ENCODE peak calls at places on chromosomes 3 and 15, in ten cellular contexts. One of them, this sample, is unnamed.

GRCh38 chr3:80215191-80215590 is 447.4 kb upstream of the ROBO1 start:
- DNase-seq in caudate nucleus: no peak
- DNase-seq in NCI-H187 treated with DMSO at 0.1 percent for 48 hours: no peak
- DNase-seq in brain microvascular endothelial cell: no peak
- DNase-seq in stimulated activated CD4-positive, alpha-beta T cell treated with anti-CD3 and anti-CD28 coated beads, TNF-alpha, amount 100 ng/mL, for 1 hour: no peak
- DNase-seq in NCI-H2029 treated with DMSO at 0.1 percent for 48 hours: no peak
- DNase-seq in small intestine: no peak
- DNase-seq in tibial nerve: no peak
- DNase-seq in effector CD4-positive, alpha-beta T cell: no peak
- DNase-seq in WERI-Rb-1: no peak
- DNase-seq in this sample: no peak

GRCh38 chr3:125087768-125088391 is 32.1 kb upstream of the HEG1 start:
- DNase-seq in WERI-Rb-1: peak
- DNase-seq in caudate nucleus: no peak
- DNase-seq in effector CD4-positive, alpha-beta T cell: no peak
- DNase-seq in NCI-H187 treated with DMSO at 0.1 percent for 48 hours: no peak
- DNase-seq in NCI-H2029 treated with DMSO at 0.1 percent for 48 hours: no peak
- DNase-seq in small intestine: no peak
- DNase-seq in stimulated activated CD4-positive, alpha-beta T cell treated with anti-CD3 and anti-CD28 coated beads, TNF-alpha, amount 100 ng/mL, for 1 hour: no peak
- DNase-seq in brain microvascular endothelial cell: peak
- DNase-seq in tibial nerve: no peak
- DNase-seq in this sample: no peak

GRCh38 chr3:160331127-160331937 is 67.7 kb downstream of the IFT80 start:
- DNase-seq in stimulated activated CD4-positive, alpha-beta T cell treated with anti-CD3 and anti-CD28 coated beads, TNF-alpha, amount 100 ng/mL, for 1 hour: no peak
- DNase-seq in effector CD4-positive, alpha-beta T cell: no peak
- DNase-seq in WERI-Rb-1: no peak
- DNase-seq in NCI-H187 treated with DMSO at 0.1 percent for 48 hours: no peak
- DNase-seq in brain microvascular endothelial cell: peak
- DNase-seq in caudate nucleus: no peak
- DNase-seq in small intestine: no peak
- DNase-seq in tibial nerve: no peak
- DNase-seq in NCI-H2029 treated with DMSO at 0.1 percent for 48 hours: no peak
- DNase-seq in this sample: no peak

GRCh38 chr15:74443100-74443909 is 9.5 kb upstream of the SEMA7A start:
- DNase-seq in brain microvascular endothelial cell: no peak
- DNase-seq in WERI-Rb-1: no peak
- DNase-seq in stimulated activated CD4-positive, alpha-beta T cell treated with anti-CD3 and anti-CD28 coated beads, TNF-alpha, amount 100 ng/mL, for 1 hour: no peak
- DNase-seq in tibial nerve: no peak
- DNase-seq in NCI-H2029 treated with DMSO at 0.1 percent for 48 hours: no peak
- DNase-seq in small intestine: no peak
- DNase-seq in effector CD4-positive, alpha-beta T cell: no peak
- DNase-seq in NCI-H187 treated with DMSO at 0.1 percent for 48 hours: no peak
- DNase-seq in caudate nucleus: no peak
- DNase-seq in this sample: no peak

GRCh38 chr3:192642651-192643050 is 84.7 kb downstream of the FGF12 start:
- DNase-seq in brain microvascular endothelial cell: no peak
- DNase-seq in small intestine: no peak
- DNase-seq in stimulated activated CD4-positive, alpha-beta T cell treated with anti-CD3 and anti-CD28 coated beads, TNF-alpha, amount 100 ng/mL, for 1 hour: no peak
- DNase-seq in NCI-H187 treated with DMSO at 0.1 percent for 48 hours: no peak
- DNase-seq in effector CD4-positive, alpha-beta T cell: no peak
- DNase-seq in caudate nucleus: no peak
- DNase-seq in WERI-Rb-1: no peak
- DNase-seq in tibial nerve: no peak
- DNase-seq in NCI-H2029 treated with DMSO at 0.1 percent for 48 hours: no peak
- DNase-seq in this sample: no peak

GRCh38 chr3:32712506-32713055 is 27.6 kb downstream of the CNOT10 start:
- DNase-seq in small intestine: no peak
- DNase-seq in effector CD4-positive, alpha-beta T cell: no peak
- DNase-seq in caudate nucleus: no peak
- DNase-seq in NCI-H2029 treated with DMSO at 0.1 percent for 48 hours: no peak
- DNase-seq in tibial nerve: no peak
- DNase-seq in brain microvascular endothelial cell: no peak
- DNase-seq in stimulated activated CD4-positive, alpha-beta T cell treated with anti-CD3 and anti-CD28 coated beads, TNF-alpha, amount 100 ng/mL, for 1 hour: no peak
- DNase-seq in WERI-Rb-1: no peak
- DNase-seq in NCI-H187 treated with DMSO at 0.1 percent for 48 hours: no peak
- DNase-seq in this sample: no peak

GRCh38 chr3:38203690-38204089 is 38.4 kb downstream of the OXSR1 start:
- DNase-seq in tibial nerve: no peak
- DNase-seq in WERI-Rb-1: no peak
- DNase-seq in brain microvascular endothelial cell: no peak
- DNase-seq in NCI-H2029 treated with DMSO at 0.1 percent for 48 hours: no peak
- DNase-seq in caudate nucleus: no peak
- DNase-seq in stimulated activated CD4-positive, alpha-beta T cell treated with anti-CD3 and anti-CD28 coated beads, TNF-alpha, amount 100 ng/mL, for 1 hour: no peak
- DNase-seq in NCI-H187 treated with DMSO at 0.1 percent for 48 hours: no peak
- DNase-seq in effector CD4-positive, alpha-beta T cell: no peak
- DNase-seq in small intestine: no peak
- DNase-seq in this sample: no peak

GRCh38 chr3:67640023-67640660 is 14.3 kb downstream of the SUCLG2 start:
- DNase-seq in brain microvascular endothelial cell: peak
- DNase-seq in NCI-H187 treated with DMSO at 0.1 percent for 48 hours: no peak
- DNase-seq in WERI-Rb-1: no peak
- DNase-seq in small intestine: no peak
- DNase-seq in stimulated activated CD4-positive, alpha-beta T cell treated with anti-CD3 and anti-CD28 coated beads, TNF-alpha, amount 100 ng/mL, for 1 hour: no peak
- DNase-seq in effector CD4-positive, alpha-beta T cell: no peak
- DNase-seq in caudate nucleus: no peak
- DNase-seq in tibial nerve: no peak
- DNase-seq in NCI-H2029 treated with DMSO at 0.1 percent for 48 hours: no peak
- DNase-seq in this sample: no peak

GRCh38 chr3:8282541-8283165 is 219.0 kb upstream of the LMCD1 start:
- DNase-seq in stimulated activated CD4-positive, alpha-beta T cell treated with anti-CD3 and anti-CD28 coated beads, TNF-alpha, amount 100 ng/mL, for 1 hour: no peak
- DNase-seq in brain microvascular endothelial cell: no peak
- DNase-seq in NCI-H187 treated with DMSO at 0.1 percent for 48 hours: no peak
- DNase-seq in caudate nucleus: no peak
- DNase-seq in small intestine: no peak
- DNase-seq in effector CD4-positive, alpha-beta T cell: no peak
- DNase-seq in WERI-Rb-1: no peak
- DNase-seq in NCI-H2029 treated with DMSO at 0.1 percent for 48 hours: no peak
- DNase-seq in tibial nerve: no peak
- DNase-seq in this sample: no peak

GRCh38 chr15:77907824-77908751 is 169.4 kb downstream of the TBC1D2B start:
- DNase-seq in WERI-Rb-1: no peak
- DNase-seq in stimulated activated CD4-positive, alpha-beta T cell treated with anti-CD3 and anti-CD28 coated beads, TNF-alpha, amount 100 ng/mL, for 1 hour: no peak
- DNase-seq in tibial nerve: no peak
- DNase-seq in NCI-H187 treated with DMSO at 0.1 percent for 48 hours: no peak
- DNase-seq in small intestine: no peak
- DNase-seq in caudate nucleus: no peak
- DNase-seq in NCI-H2029 treated with DMSO at 0.1 percent for 48 hours: no peak
- DNase-seq in effector CD4-positive, alpha-beta T cell: no peak
- DNase-seq in brain microvascular endothelial cell: peak
- DNase-seq in this sample: no peak

GRCh38 chr3:100278910-100279309 is 18.1 kb downstream of the TBC1D23 start:
- DNase-seq in small intestine: no peak
- DNase-seq in stimulated activated CD4-positive, alpha-beta T cell treated with anti-CD3 and anti-CD28 coated beads, TNF-alpha, amount 100 ng/mL, for 1 hour: no peak
- DNase-seq in brain microvascular endothelial cell: no peak
- DNase-seq in effector CD4-positive, alpha-beta T cell: no peak
- DNase-seq in NCI-H187 treated with DMSO at 0.1 percent for 48 hours: no peak
- DNase-seq in caudate nucleus: no peak
- DNase-seq in WERI-Rb-1: no peak
- DNase-seq in tibial nerve: no peak
- DNase-seq in NCI-H2029 treated with DMSO at 0.1 percent for 48 hours: no peak
- DNase-seq in this sample: no peak

GRCh38 chr3:179410317-179410716 is 41.0 kb downstream of the GNB4 start:
- DNase-seq in small intestine: no peak
- DNase-seq in tibial nerve: no peak
- DNase-seq in NCI-H187 treated with DMSO at 0.1 percent for 48 hours: no peak
- DNase-seq in caudate nucleus: no peak
- DNase-seq in NCI-H2029 treated with DMSO at 0.1 percent for 48 hours: no peak
- DNase-seq in brain microvascular endothelial cell: peak
- DNase-seq in WERI-Rb-1: no peak
- DNase-seq in stimulated activated CD4-positive, alpha-beta T cell treated with anti-CD3 and anti-CD28 coated beads, TNF-alpha, amount 100 ng/mL, for 1 hour: no peak
- DNase-seq in effector CD4-positive, alpha-beta T cell: no peak
- DNase-seq in this sample: no peak

GRCh38 chr15:97904196-97904572 is 56.3 kb upstream of the ARRDC4 start:
- DNase-seq in effector CD4-positive, alpha-beta T cell: no peak
- DNase-seq in tibial nerve: peak
- DNase-seq in caudate nucleus: peak
- DNase-seq in stimulated activated CD4-positive, alpha-beta T cell treated with anti-CD3 and anti-CD28 coated beads, TNF-alpha, amount 100 ng/mL, for 1 hour: no peak
- DNase-seq in NCI-H2029 treated with DMSO at 0.1 percent for 48 hours: no peak
- DNase-seq in brain microvascular endothelial cell: peak
- DNase-seq in WERI-Rb-1: peak
- DNase-seq in NCI-H187 treated with DMSO at 0.1 percent for 48 hours: no peak
- DNase-seq in small intestine: peak
- DNase-seq in this sample: no peak

GRCh38 chr3:144031938-144032337 is 60.3 kb downstream of the DIPK2A start:
- DNase-seq in NCI-H187 treated with DMSO at 0.1 percent for 48 hours: no peak
- DNase-seq in NCI-H2029 treated with DMSO at 0.1 percent for 48 hours: no peak
- DNase-seq in small intestine: no peak
- DNase-seq in caudate nucleus: peak
- DNase-seq in brain microvascular endothelial cell: no peak
- DNase-seq in WERI-Rb-1: no peak
- DNase-seq in stimulated activated CD4-positive, alpha-beta T cell treated with anti-CD3 and anti-CD28 coated beads, TNF-alpha, amount 100 ng/mL, for 1 hour: no peak
- DNase-seq in effector CD4-positive, alpha-beta T cell: no peak
- DNase-seq in tibial nerve: no peak
- DNase-seq in this sample: no peak

GRCh38 chr3:33115024-33115768 is 1.4 kb downstream of the CRTAP start:
- DNase-seq in caudate nucleus: peak
- DNase-seq in brain microvascular endothelial cell: peak
- DNase-seq in small intestine: peak
- DNase-seq in tibial nerve: peak
- DNase-seq in NCI-H2029 treated with DMSO at 0.1 percent for 48 hours: no peak
- DNase-seq in NCI-H187 treated with DMSO at 0.1 percent for 48 hours: no peak
- DNase-seq in stimulated activated CD4-positive, alpha-beta T cell treated with anti-CD3 and anti-CD28 coated beads, TNF-alpha, amount 100 ng/mL, for 1 hour: no peak
- DNase-seq in WERI-Rb-1: no peak
- DNase-seq in effector CD4-positive, alpha-beta T cell: no peak
- DNase-seq in this sample: no peak

GRCh38 chr3:54696313-54696712 is 231.5 kb downstream of the LRTM1 start:
- DNase-seq in tibial nerve: no peak
- DNase-seq in small intestine: no peak
- DNase-seq in effector CD4-positive, alpha-beta T cell: no peak
- DNase-seq in brain microvascular endothelial cell: no peak
- DNase-seq in NCI-H187 treated with DMSO at 0.1 percent for 48 hours: no peak
- DNase-seq in stimulated activated CD4-positive, alpha-beta T cell treated with anti-CD3 and anti-CD28 coated beads, TNF-alpha, amount 100 ng/mL, for 1 hour: no peak
- DNase-seq in NCI-H2029 treated with DMSO at 0.1 percent for 48 hours: no peak
- DNase-seq in caudate nucleus: no peak
- DNase-seq in WERI-Rb-1: no peak
- DNase-seq in this sample: no peak

GRCh38 chr3:49217688-49218470 is 46.5 kb downstream of the KLHDC8B start:
- DNase-seq in brain microvascular endothelial cell: no peak
- DNase-seq in WERI-Rb-1: peak
- DNase-seq in caudate nucleus: no peak
- DNase-seq in small intestine: no peak
- DNase-seq in stimulated activated CD4-positive, alpha-beta T cell treated with anti-CD3 and anti-CD28 coated beads, TNF-alpha, amount 100 ng/mL, for 1 hour: no peak
- DNase-seq in NCI-H187 treated with DMSO at 0.1 percent for 48 hours: no peak
- DNase-seq in effector CD4-positive, alpha-beta T cell: no peak
- DNase-seq in NCI-H2029 treated with DMSO at 0.1 percent for 48 hours: no peak
- DNase-seq in tibial nerve: no peak
- DNase-seq in this sample: no peak

GRCh38 chr3:105233056-105233455 is 133.7 kb upstream of the ALCAM start:
- DNase-seq in NCI-H187 treated with DMSO at 0.1 percent for 48 hours: no peak
- DNase-seq in stimulated activated CD4-positive, alpha-beta T cell treated with anti-CD3 and anti-CD28 coated beads, TNF-alpha, amount 100 ng/mL, for 1 hour: no peak
- DNase-seq in NCI-H2029 treated with DMSO at 0.1 percent for 48 hours: no peak
- DNase-seq in effector CD4-positive, alpha-beta T cell: no peak
- DNase-seq in tibial nerve: no peak
- DNase-seq in caudate nucleus: no peak
- DNase-seq in small intestine: no peak
- DNase-seq in WERI-Rb-1: no peak
- DNase-seq in brain microvascular endothelial cell: peak
- DNase-seq in this sample: no peak

GRCh38 chr3:30467596-30468238 is 138.7 kb upstream of the TGFBR2 start:
- DNase-seq in caudate nucleus: no peak
- DNase-seq in stimulated activated CD4-positive, alpha-beta T cell treated with anti-CD3 and anti-CD28 coated beads, TNF-alpha, amount 100 ng/mL, for 1 hour: no peak
- DNase-seq in NCI-H187 treated with DMSO at 0.1 percent for 48 hours: no peak
- DNase-seq in small intestine: no peak
- DNase-seq in NCI-H2029 treated with DMSO at 0.1 percent for 48 hours: no peak
- DNase-seq in effector CD4-positive, alpha-beta T cell: no peak
- DNase-seq in tibial nerve: no peak
- DNase-seq in WERI-Rb-1: no peak
- DNase-seq in brain microvascular endothelial cell: no peak
- DNase-seq in this sample: no peak

GRCh38 chr3:161126495-161126894 is 21.3 kb upstream of the B3GALNT1 start:
- DNase-seq in NCI-H2029 treated with DMSO at 0.1 percent for 48 hours: no peak
- DNase-seq in NCI-H187 treated with DMSO at 0.1 percent for 48 hours: no peak
- DNase-seq in stimulated activated CD4-positive, alpha-beta T cell treated with anti-CD3 and anti-CD28 coated beads, TNF-alpha, amount 100 ng/mL, for 1 hour: no peak
- DNase-seq in tibial nerve: no peak
- DNase-seq in small intestine: no peak
- DNase-seq in WERI-Rb-1: no peak
- DNase-seq in brain microvascular endothelial cell: no peak
- DNase-seq in effector CD4-positive, alpha-beta T cell: no peak
- DNase-seq in caudate nucleus: no peak
- DNase-seq in this sample: no peak

GRCh38 chr15:63848881-63849551 is 15.3 kb upstream of the HERC1 start:
- DNase-seq in stimulated activated CD4-positive, alpha-beta T cell treated with anti-CD3 and anti-CD28 coated beads, TNF-alpha, amount 100 ng/mL, for 1 hour: no peak
- DNase-seq in caudate nucleus: no peak
- DNase-seq in NCI-H2029 treated with DMSO at 0.1 percent for 48 hours: no peak
- DNase-seq in effector CD4-positive, alpha-beta T cell: no peak
- DNase-seq in brain microvascular endothelial cell: no peak
- DNase-seq in tibial nerve: no peak
- DNase-seq in small intestine: no peak
- DNase-seq in NCI-H187 treated with DMSO at 0.1 percent for 48 hours: no peak
- DNase-seq in WERI-Rb-1: no peak
- DNase-seq in this sample: no peak

GRCh38 chr3:155313303-155313702 is 19.8 kb upstream of the STRIT1 start:
- DNase-seq in stimulated activated CD4-positive, alpha-beta T cell treated with anti-CD3 and anti-CD28 coated beads, TNF-alpha, amount 100 ng/mL, for 1 hour: no peak
- DNase-seq in effector CD4-positive, alpha-beta T cell: no peak
- DNase-seq in tibial nerve: no peak
- DNase-seq in caudate nucleus: no peak
- DNase-seq in NCI-H2029 treated with DMSO at 0.1 percent for 48 hours: no peak
- DNase-seq in WERI-Rb-1: no peak
- DNase-seq in small intestine: peak
- DNase-seq in brain microvascular endothelial cell: no peak
- DNase-seq in NCI-H187 treated with DMSO at 0.1 percent for 48 hours: no peak
- DNase-seq in this sample: no peak

GRCh38 chr3:127383656-127384179 is 95.9 kb upstream of the PRR20G start:
- DNase-seq in effector CD4-positive, alpha-beta T cell: no peak
- DNase-seq in NCI-H2029 treated with DMSO at 0.1 percent for 48 hours: no peak
- DNase-seq in WERI-Rb-1: no peak
- DNase-seq in small intestine: no peak
- DNase-seq in tibial nerve: no peak
- DNase-seq in NCI-H187 treated with DMSO at 0.1 percent for 48 hours: no peak
- DNase-seq in caudate nucleus: no peak
- DNase-seq in stimulated activated CD4-positive, alpha-beta T cell treated with anti-CD3 and anti-CD28 coated beads, TNF-alpha, amount 100 ng/mL, for 1 hour: no peak
- DNase-seq in brain microvascular endothelial cell: no peak
- DNase-seq in this sample: no peak

GRCh38 chr3:127016043-127016343 is 33.1 kb downstream of the PLXNA1 start:
- DNase-seq in small intestine: no peak
- DNase-seq in tibial nerve: no peak
- DNase-seq in WERI-Rb-1: no peak
- DNase-seq in effector CD4-positive, alpha-beta T cell: no peak
- DNase-seq in NCI-H187 treated with DMSO at 0.1 percent for 48 hours: no peak
- DNase-seq in caudate nucleus: no peak
- DNase-seq in NCI-H2029 treated with DMSO at 0.1 percent for 48 hours: no peak
- DNase-seq in brain microvascular endothelial cell: no peak
- DNase-seq in stimulated activated CD4-positive, alpha-beta T cell treated with anti-CD3 and anti-CD28 coated beads, TNF-alpha, amount 100 ng/mL, for 1 hour: no peak
- DNase-seq in this sample: no peak

GRCh38 chr3:178084938-178085816 is 451.1 kb upstream of the KCNMB2 start:
- DNase-seq in stimulated activated CD4-positive, alpha-beta T cell treated with anti-CD3 and anti-CD28 coated beads, TNF-alpha, amount 100 ng/mL, for 1 hour: no peak
- DNase-seq in NCI-H187 treated with DMSO at 0.1 percent for 48 hours: peak
- DNase-seq in tibial nerve: peak
- DNase-seq in small intestine: peak
- DNase-seq in effector CD4-positive, alpha-beta T cell: peak
- DNase-seq in WERI-Rb-1: peak
- DNase-seq in brain microvascular endothelial cell: peak
- DNase-seq in caudate nucleus: peak
- DNase-seq in NCI-H2029 treated with DMSO at 0.1 percent for 48 hours: peak
- DNase-seq in this sample: no peak

GRCh38 chr3:21645121-21645897 is 105.7 kb downstream of the ZNF385D start:
- DNase-seq in small intestine: no peak
- DNase-seq in NCI-H2029 treated with DMSO at 0.1 percent for 48 hours: no peak
- DNase-seq in caudate nucleus: no peak
- DNase-seq in tibial nerve: no peak
- DNase-seq in effector CD4-positive, alpha-beta T cell: no peak
- DNase-seq in WERI-Rb-1: no peak
- DNase-seq in brain microvascular endothelial cell: no peak
- DNase-seq in NCI-H187 treated with DMSO at 0.1 percent for 48 hours: no peak
- DNase-seq in stimulated activated CD4-positive, alpha-beta T cell treated with anti-CD3 and anti-CD28 coated beads, TNF-alpha, amount 100 ng/mL, for 1 hour: no peak
- DNase-seq in this sample: no peak